ENCODE peak calls at places on chromosomes 2 and 18, in six cellular contexts. Z is NB4, K is mucosa of descending colon, N is GM12865, R is fibroblast of villous mesenchyme, J is left ventricle myocardium inferior. X is an unnamed sample.

GRCh38 chr2:54557601-54558187 is 101.6 kb downstream of the SPTBN1 start:
- DNase-seq in J (peak), Z (peak), N (peak), K (peak), R (no peak), X (peak)

GRCh38 chr2:175476374-175476773 is 294.9 kb upstream of the ATP5MC3 start:
- DNase-seq in K (no peak), J (no peak), Z (peak), N (no peak), R (no peak), X (no peak)

GRCh38 chr2:16948073-16948472 is 282.4 kb upstream of the CYRIA start:
- DNase-seq in Z (no peak), K (no peak), R (no peak), J (no peak), N (peak), X (no peak)

GRCh38 chr2:174342600-174343342 is 8.0 kb downstream of the SP9 start:
- DNase-seq in Z (peak), N (no peak), J (no peak), K (peak), R (no peak), X (peak)

GRCh38 chr18:58290059-58290747 is 246.2 kb downstream of the NEDD4L start:
- DNase-seq in K (no peak), R (peak), N (no peak), J (no peak), Z (no peak), X (no peak)

GRCh38 chr2:54652540-54652939 is 70.9 kb upstream of the EML6 start:
- DNase-seq in J (no peak), N (peak), K (no peak), R (no peak), Z (no peak), X (no peak)

GRCh38 chr2:157055660-157056199 is 201.8 kb upstream of the GALNT5 start:
- DNase-seq in Z (peak), R (peak), K (peak), N (peak), J (no peak), X (no peak)

GRCh38 chr2:11930211-11930761 is 183.9 kb downstream of the LPIN1 start:
- DNase-seq in Z (peak), R (peak), J (no peak), K (peak), N (no peak), X (no peak)

GRCh38 chr2:122864728-122865127 is 1109.3 kb downstream of the TSN start:
- DNase-seq in J (no peak), N (no peak), Z (no peak), K (no peak), R (no peak), X (no peak)

DNA sequence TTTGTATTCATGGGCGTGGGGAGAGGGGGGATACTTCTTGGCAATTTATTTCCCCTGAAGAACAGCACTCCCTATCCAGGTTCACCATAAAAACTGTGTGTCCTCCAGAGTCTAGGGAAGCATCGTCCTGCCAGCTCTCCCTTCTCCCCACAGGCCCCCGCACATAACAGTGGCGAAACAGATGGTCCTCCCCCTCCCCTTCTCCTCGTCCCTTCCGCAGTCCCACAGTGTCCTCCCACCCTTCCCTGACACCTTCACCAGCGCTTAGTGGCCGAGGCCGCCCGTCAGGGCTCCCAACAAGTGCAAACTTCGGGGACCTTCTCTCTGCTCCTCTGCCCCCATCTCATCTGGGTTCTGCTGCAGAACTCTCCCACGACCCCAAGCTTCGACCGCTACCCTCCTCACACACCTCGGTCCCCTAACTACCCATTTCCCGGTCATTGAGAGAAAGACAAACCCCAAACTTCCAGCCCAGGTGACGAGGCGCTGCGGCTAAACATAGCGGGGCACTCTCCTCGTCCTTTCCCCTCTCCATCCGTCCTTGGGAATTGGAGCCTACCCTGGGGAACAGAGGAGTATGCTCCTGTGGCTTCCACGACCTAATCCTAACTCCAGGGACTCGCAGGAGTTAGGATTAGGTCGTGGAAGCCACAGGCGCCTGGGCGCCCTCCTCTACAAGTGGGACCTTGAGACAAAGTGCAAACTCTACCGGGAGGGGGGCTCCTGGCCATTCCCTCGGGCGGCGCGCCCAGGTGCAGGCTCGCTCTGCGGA is 971 bp downstream of the ZNF385B start:
- DNase-seq in N (no peak), R (no peak), K (no peak), Z (no peak), J (no peak), X (no peak)
- H3K4me3 ChIP-seq in N (no peak), R (peak), K (no peak), Z (no peak), J (peak), X (no peak)

DNA sequence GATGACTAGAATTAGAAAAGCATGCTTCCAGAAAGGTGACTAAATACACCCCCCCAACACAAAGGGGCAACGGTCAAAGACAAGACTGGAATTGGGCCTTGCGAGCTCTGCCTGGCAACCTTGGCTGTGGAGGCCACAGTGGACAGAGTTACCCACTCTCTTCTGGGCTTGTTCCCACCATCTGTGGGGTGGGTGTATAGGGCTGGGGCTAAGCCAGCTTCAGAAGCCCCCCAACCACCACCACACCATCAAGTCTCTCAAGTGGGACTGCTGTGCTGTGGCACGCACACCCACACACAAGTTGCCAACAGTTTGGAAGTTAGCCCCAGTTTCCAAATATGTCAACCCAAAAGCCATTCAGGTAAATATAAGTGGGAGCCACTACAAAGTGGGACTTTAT is 7.8 kb downstream of the NFE2L2 start:
- DNase-seq in J (no peak), R (no peak), K (no peak), Z (no peak), N (no peak), X (no peak)
- H3K4me3 ChIP-seq in J (peak), R (no peak), K (no peak), Z (no peak), N (no peak), X (no peak)

DNA sequence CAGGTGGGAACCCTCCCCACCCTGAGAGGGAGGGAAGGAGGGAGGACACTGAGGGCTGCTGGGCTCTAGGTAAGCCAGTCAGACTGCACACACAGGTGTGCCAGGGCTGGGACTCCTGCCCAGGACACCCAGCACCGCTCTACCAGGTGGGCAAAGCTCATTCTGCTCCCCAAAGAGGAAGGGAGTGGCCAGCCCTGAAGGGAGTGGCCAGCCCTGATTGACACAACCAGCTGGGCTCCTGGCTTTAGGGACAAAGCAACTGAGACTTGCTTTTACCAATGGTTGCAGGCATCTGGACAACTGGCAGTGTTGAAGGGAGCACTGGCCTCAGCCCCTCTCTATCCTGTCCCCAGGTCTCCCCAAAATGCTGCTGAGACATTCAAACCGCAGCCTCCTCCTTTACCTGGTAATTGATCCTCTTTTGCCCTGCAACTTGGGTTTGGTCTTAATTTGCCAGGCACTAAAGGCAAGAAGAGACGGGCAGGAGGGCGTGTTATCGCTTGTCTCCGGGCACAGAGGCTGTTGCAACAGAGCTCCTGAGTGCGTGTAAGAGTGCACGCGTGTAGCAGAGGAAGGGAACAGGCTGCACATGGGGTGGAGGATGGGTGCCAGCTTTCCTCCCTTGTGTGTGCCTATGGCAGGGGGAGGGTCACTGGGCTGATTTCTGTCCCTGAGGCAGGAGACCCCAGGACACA is 14.5 kb upstream of the FOSL2 start:
- DNase-seq in J (no peak), Z (peak), K (peak), N (no peak), R (no peak), X (no peak)
- H3K4me3 ChIP-seq in J (no peak), Z (peak), K (no peak), N (no peak), R (no peak), X (no peak)

GRCh38 chr2:42010743-42011298 is 37.0 kb upstream of the PKDCC start:
- DNase-seq in Z (no peak), R (peak), N (no peak), J (no peak), K (peak), X (no peak)

GRCh38 chr2:42012137-42012536 is 35.7 kb upstream of the PKDCC start:
- DNase-seq in Z (no peak), R (no peak), N (no peak), K (no peak), J (no peak), X (no peak)

GRCh38 chr2:42008241-42008911 is 39.4 kb upstream of the PKDCC start:
- DNase-seq in Z (no peak), N (no peak), J (no peak), K (no peak), R (peak), X (no peak)

GRCh38 chr2:42007596-42007995 is 40.2 kb upstream of the PKDCC start:
- DNase-seq in K (no peak), J (no peak), R (no peak), N (no peak), Z (no peak), X (no peak)

DNA sequence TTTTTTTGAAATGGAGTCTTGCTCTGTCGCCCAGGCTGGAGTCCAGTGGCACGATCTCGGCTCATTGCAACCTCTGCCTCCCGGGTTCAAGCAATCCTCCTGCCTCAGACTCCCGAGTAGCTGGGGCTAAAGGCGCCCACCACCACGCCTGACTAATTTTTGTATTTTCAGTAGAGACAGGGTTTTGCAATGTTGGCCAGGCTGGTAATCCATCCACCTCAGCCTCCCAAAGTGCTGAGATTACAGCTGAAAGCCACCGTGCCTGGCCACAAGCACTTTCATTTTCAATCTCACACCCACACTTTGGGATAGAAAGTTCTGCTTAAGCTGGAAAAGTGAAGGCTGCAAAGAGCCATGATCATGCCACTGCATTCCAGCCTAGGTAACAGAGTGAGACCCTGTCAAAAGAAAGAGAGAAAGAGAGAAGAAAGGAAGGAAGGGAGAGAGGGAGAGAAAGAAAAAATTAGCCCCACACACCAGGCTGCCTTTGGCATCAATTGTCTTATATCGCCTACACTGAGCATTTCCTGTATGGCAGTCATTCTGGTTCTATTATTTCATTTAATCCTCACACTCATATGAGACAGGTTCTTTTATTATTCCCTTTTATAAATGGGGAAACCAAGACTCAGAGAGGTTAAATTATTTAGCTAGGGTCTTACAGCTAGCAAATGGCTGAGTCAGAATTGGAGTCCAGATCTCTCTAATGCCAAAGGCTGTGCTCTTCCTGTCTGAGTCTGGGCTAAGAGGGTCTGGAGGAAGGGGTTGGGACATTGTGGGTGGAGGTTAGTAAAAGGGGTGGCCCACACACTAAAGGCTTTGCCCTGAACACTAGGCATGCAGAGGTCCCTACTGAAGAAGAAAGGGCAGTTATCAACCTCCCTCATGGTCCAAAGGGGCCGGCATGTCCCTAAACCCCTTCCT is 37.9 kb upstream of the PKDCC start:
- DNase-seq in J (no peak), K (no peak), Z (no peak), R (peak), N (peak), X (no peak)
- H3K4me3 ChIP-seq in J (peak), K (no peak), Z (no peak), R (no peak), N (no peak), X (no peak)

GRCh38 chr2:160408205-160408561 is 85.4 kb downstream of the RBMS1 start:
- DNase-seq in J (no peak), R (no peak), N (no peak), Z (no peak), K (no peak), X (no peak)
- H3K4me3 ChIP-seq in J (peak), R (peak), N (no peak), Z (peak), K (no peak), X (no peak)

DNA sequence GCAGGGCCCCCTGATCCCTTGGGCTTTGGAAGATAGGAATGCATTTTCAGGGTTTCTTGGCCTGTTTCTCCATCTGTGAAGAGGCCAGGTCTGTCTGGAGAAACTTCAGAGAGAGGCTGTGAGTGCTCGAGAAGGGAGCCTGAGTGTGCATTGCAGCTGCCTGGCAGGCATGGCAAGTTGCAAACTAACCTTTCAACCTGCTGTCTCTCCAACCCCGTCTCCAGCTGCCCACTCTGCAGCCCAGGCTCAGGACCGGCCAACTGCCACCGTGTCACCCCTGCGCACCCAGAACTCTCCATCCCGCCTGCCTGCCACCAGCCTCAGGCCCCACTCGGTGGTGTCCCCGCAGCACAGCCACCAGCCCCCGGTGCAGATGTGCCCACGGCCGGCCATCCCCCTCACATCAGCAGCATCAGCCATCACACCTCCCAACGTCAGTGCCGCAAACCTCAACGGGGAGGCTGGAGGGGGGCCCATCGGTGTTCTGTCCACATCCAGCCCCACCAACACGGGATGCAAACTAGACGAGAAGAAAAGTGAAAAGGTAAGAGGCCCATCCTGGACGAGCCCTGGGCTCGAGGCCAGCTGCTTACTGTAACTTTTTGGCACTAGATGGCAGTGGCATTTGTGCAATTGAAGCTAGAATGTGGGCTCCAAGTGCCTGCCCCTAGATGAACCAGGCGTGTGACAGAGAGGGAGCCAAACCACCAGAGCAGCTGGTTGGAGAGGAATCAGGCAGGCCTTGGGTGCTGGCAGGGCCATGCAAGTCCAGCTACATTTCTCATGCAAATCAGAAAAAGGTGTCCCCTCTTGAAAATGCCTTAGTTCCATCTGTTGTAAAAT is 164.6 kb downstream of the SEPTIN10 start:
- DNase-seq in Z (peak), J (peak), R (no peak), N (peak), K (peak), X (peak)
- H3K4me3 ChIP-seq in Z (no peak), J (no peak), R (no peak), N (no peak), K (no peak), X (no peak)

DNA sequence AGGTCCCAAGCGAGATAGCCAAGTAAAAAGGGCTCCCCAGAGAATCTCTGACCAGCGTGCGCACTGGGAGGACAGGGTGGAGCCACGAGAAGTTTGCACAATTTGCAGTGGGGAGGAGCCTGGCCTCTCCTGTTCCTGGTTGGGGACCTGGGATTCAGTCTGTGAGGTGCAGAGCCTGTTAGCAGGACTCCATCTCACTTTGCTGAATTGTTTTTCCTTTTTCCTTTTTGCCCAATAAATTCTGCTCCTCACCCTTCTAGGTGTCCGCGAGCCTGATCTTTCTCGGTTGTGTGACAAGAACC is 36.1 kb downstream of the POU3F3 start:
- DNase-seq in N (no peak), J (no peak), Z (peak), K (peak), R (no peak), X (no peak)
- H3K4me3 ChIP-seq in N (no peak), J (no peak), Z (peak), K (no peak), R (no peak), X (no peak)

X was measured in Karpas-422.